ENCODE peak calls at places on chromosomes 13 and 19, in seven cellular contexts. One of them, this sample, is unnamed.

GRCh38 chr19:16470911-16471811 is 609 bp downstream of the EPS15L1 start:
- DNase-seq in HL-60: peak; percentile 50
- DNase-seq in SK-N-SH: no peak
- DNase-seq in GM23338: peak; percentile 65
- DNase-seq in Panc1: no peak
- DNase-seq in A549: no peak
- DNase-seq in K562: no peak
- DNase-seq in this sample: no peak

GRCh38 chr13:59877933-59878332 is 285.8 kb downstream of the DIAPH3 start:
- DNase-seq in GM23338: no peak
- DNase-seq in SK-N-SH: no peak
- DNase-seq in Panc1: no peak
- DNase-seq in A549: no peak
- DNase-seq in HL-60: no peak
- DNase-seq in K562: no peak
- DNase-seq in this sample: no peak

GRCh38 chr13:96900992-96901391 is 93.3 kb downstream of the OXGR1 start:
- DNase-seq in Panc1: no peak
- DNase-seq in A549: no peak
- DNase-seq in HL-60: no peak
- DNase-seq in GM23338: peak; percentile 64
- DNase-seq in SK-N-SH: peak; percentile 13
- DNase-seq in K562: no peak
- DNase-seq in this sample: no peak

GRCh38 chr19:44824758-44825157 is 15.9 kb downstream of the BCAM start:
- DNase-seq in K562: no peak
- DNase-seq in SK-N-SH: no peak
- DNase-seq in HL-60: no peak
- DNase-seq in A549: no peak
- DNase-seq in Panc1: no peak
- DNase-seq in GM23338: no peak
- DNase-seq in this sample: no peak

GRCh38 chr19:40280608-40281221 is 4.4 kb downstream of the AKT2 start:
- DNase-seq in SK-N-SH: no peak
- DNase-seq in HL-60: no peak
- DNase-seq in Panc1: no peak
- DNase-seq in K562: no peak
- DNase-seq in GM23338: peak; percentile 51
- DNase-seq in A549: no peak
- DNase-seq in this sample: no peak

GRCh38 chr13:58085819-58086218 is 454.3 kb downstream of the PCDH17 start:
- DNase-seq in Panc1: no peak
- DNase-seq in A549: no peak
- DNase-seq in HL-60: peak; percentile 62
- DNase-seq in SK-N-SH: no peak
- DNase-seq in GM23338: no peak
- DNase-seq in K562: no peak
- DNase-seq in this sample: no peak

GRCh38 chr13:80166352-80166751 is 174.6 kb downstream of the SPRY2 start:
- DNase-seq in GM23338: no peak
- DNase-seq in K562: no peak
- DNase-seq in HL-60: no peak
- DNase-seq in SK-N-SH: no peak
- DNase-seq in Panc1: no peak
- DNase-seq in A549: no peak
- DNase-seq in this sample: no peak

GRCh38 chr13:55816976-55817601 is 1323.6 kb upstream of the PRR20A start:
- DNase-seq in GM23338: no peak
- DNase-seq in A549: no peak
- DNase-seq in HL-60: no peak
- DNase-seq in K562: no peak
- DNase-seq in Panc1: no peak
- DNase-seq in SK-N-SH: no peak
- DNase-seq in this sample: no peak

GRCh38 chr19:43755256-43755801 is 567 bp upstream of the SMG9 start:
- DNase-seq in K562: peak; percentile 73
- DNase-seq in SK-N-SH: peak; percentile 87
- DNase-seq in A549: peak; percentile 88
- DNase-seq in Panc1: no peak
- DNase-seq in HL-60: peak; percentile 88
- DNase-seq in GM23338: peak; percentile 61
- DNase-seq in this sample: no peak

GRCh38 chr19:43751466-43752220 is 3.1 kb downstream of the SMG9 start:
- DNase-seq in A549: no peak
- DNase-seq in GM23338: no peak
- DNase-seq in K562: no peak
- DNase-seq in Panc1: no peak
- DNase-seq in HL-60: no peak
- DNase-seq in SK-N-SH: no peak
- DNase-seq in this sample: no peak

GRCh38 chr19:43752287-43752875 is 2.4 kb downstream of the SMG9 start:
- DNase-seq in Panc1: no peak
- DNase-seq in K562: no peak
- DNase-seq in A549: no peak
- DNase-seq in GM23338: no peak
- DNase-seq in SK-N-SH: no peak
- DNase-seq in HL-60: no peak
- DNase-seq in this sample: no peak

GRCh38 chr19:43754312-43754561 is 525 bp downstream of the SMG9 start:
- DNase-seq in GM23338: no peak
- DNase-seq in HL-60: no peak
- DNase-seq in SK-N-SH: no peak
- DNase-seq in Panc1: no peak
- DNase-seq in K562: no peak
- DNase-seq in A549: no peak
- DNase-seq in this sample: no peak

DNA sequence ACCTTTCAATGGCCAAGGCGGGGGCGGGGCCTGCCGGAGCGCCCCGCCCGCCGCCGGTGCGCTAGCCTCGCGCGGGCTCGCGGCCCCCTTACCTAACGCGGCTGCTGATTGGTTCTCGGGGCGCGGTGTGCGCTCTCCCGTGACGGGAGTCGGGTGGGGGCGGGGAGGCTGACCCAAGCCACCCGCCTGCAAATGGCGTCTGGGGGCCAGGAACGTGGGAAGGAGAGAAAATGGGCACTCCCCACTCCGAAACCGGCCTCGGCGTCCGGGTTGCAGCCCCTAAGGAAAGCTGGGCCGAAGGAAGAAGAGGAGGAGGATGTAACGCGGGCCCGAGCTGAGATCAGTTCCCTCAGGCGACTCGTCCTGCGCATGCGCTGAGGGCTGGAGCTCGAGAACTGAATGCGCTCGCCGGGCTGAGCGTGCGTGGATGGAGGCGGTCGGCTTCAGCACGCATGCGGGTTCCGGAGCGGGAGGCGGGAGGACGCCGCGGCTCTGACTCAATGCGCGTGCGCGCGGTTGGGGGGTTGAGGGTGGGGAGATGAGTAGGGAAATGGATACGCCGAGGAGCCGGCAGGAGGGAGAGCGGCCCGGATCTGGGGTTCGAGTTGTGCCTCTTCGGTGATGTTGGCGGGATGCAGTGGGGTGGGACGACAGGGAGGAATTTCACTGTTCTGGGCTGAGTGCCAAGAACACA is at the start of gene SMG9:
- DNase-seq in SK-N-SH: peak; percentile 97
- DNase-seq in Panc1: peak; percentile 76
- DNase-seq in HL-60: peak; percentile 98
- DNase-seq in GM23338: peak; percentile 97
- DNase-seq in K562: peak; percentile 97
- DNase-seq in A549: peak; percentile 99
- DNase-seq in this sample: peak; percentile 94
- TF ChIP-seq REST in SK-N-SH: peak; percentile 22
- TF ChIP-seq REST in Panc1: no peak
- TF ChIP-seq REST in HL-60: peak; percentile 75
- TF ChIP-seq REST in GM23338: no peak
- TF ChIP-seq REST in K562: no peak
- TF ChIP-seq REST in A549: peak; percentile 50
- TF ChIP-seq REST in this sample: no peak

GRCh38 chr19:1492474-1493006 is 1.6 kb downstream of the REEP6 start:
- DNase-seq in HL-60: no peak
- DNase-seq in GM23338: no peak
- DNase-seq in SK-N-SH: no peak
- DNase-seq in A549: no peak
- DNase-seq in Panc1: no peak
- DNase-seq in K562: no peak
- DNase-seq in this sample: no peak

GRCh38 chr19:1490311-1491113 is at the start of gene PCSK4:
- DNase-seq in HL-60: peak; percentile 99
- DNase-seq in K562: peak; percentile 91
- DNase-seq in GM23338: peak; percentile 99
- DNase-seq in A549: peak; percentile 85
- DNase-seq in SK-N-SH: peak; percentile 97
- DNase-seq in Panc1: peak; percentile 91
- DNase-seq in this sample: peak; percentile 95

GRCh38 chr19:1490020-1490310 is 185 bp downstream of the PCSK4 start:
- DNase-seq in A549: no peak
- DNase-seq in HL-60: no peak
- DNase-seq in Panc1: no peak
- DNase-seq in GM23338: no peak
- DNase-seq in SK-N-SH: no peak
- DNase-seq in K562: no peak
- DNase-seq in this sample: no peak

GRCh38 chr19:1491114-1491848 is at the start of gene REEP6:
- DNase-seq in HL-60: no peak
- DNase-seq in GM23338: no peak
- DNase-seq in K562: peak; percentile 49
- DNase-seq in A549: no peak
- DNase-seq in Panc1: no peak
- DNase-seq in SK-N-SH: peak; percentile 48
- DNase-seq in this sample: no peak

GRCh38 chr19:1491849-1492170 is 829 bp downstream of the REEP6 start:
- DNase-seq in GM23338: no peak
- DNase-seq in SK-N-SH: no peak
- DNase-seq in A549: no peak
- DNase-seq in K562: no peak
- DNase-seq in Panc1: no peak
- DNase-seq in HL-60: no peak
- DNase-seq in this sample: no peak
- TF ChIP-seq REST in GM23338: no peak
- TF ChIP-seq REST in SK-N-SH: no peak
- TF ChIP-seq REST in A549: no peak
- TF ChIP-seq REST in K562: no peak
- TF ChIP-seq REST in Panc1: no peak
- TF ChIP-seq REST in HL-60: no peak
- TF ChIP-seq REST in this sample: no peak

GRCh38 chr19:41407271-41407670 is 9.7 kb downstream of the BCKDHA start:
- DNase-seq in GM23338: peak; percentile 53
- DNase-seq in A549: no peak
- DNase-seq in HL-60: peak; percentile 78
- DNase-seq in K562: no peak
- DNase-seq in SK-N-SH: no peak
- DNase-seq in Panc1: no peak
- DNase-seq in this sample: no peak
- TF ChIP-seq REST in GM23338: no peak
- TF ChIP-seq REST in A549: no peak
- TF ChIP-seq REST in HL-60: no peak
- TF ChIP-seq REST in K562: no peak
- TF ChIP-seq REST in SK-N-SH: no peak
- TF ChIP-seq REST in Panc1: no peak
- TF ChIP-seq REST in this sample: no peak

GRCh38 chr13:70098669-70099068 is 9.0 kb upstream of the ATXN8OS start:
- DNase-seq in HL-60: no peak
- DNase-seq in Panc1: no peak
- DNase-seq in A549: no peak
- DNase-seq in SK-N-SH: peak; percentile 8
- DNase-seq in K562: no peak
- DNase-seq in GM23338: peak; percentile 23
- DNase-seq in this sample: no peak
- TF ChIP-seq REST in HL-60: no peak
- TF ChIP-seq REST in Panc1: no peak
- TF ChIP-seq REST in A549: no peak
- TF ChIP-seq REST in SK-N-SH: no peak
- TF ChIP-seq REST in K562: no peak
- TF ChIP-seq REST in GM23338: no peak
- TF ChIP-seq REST in this sample: no peak

DNA sequence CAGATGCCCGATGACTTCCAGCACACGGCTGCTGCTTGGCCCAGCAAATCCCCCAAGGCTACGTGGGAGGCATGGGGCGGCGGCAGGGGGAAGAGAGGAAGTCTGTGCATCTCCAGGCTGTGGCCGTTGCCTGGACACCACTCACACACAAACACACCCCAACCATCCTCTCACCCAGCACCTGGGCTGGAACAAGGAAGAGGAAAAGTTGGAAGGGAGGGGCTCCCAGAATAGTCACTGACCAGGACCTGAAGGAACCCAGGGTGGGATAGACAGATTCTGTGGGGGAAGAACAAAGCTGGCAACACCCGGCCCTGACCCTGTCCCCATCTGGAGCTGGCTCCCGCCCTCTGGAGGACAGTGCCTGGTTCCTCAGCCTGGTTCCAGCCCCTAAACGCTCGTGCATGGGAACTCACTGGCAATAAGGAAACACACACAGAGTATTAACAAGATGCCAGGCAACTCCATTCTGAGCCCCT is 11.2 kb downstream of the PPP6R1 start:
- DNase-seq in GM23338: no peak
- DNase-seq in Panc1: no peak
- DNase-seq in HL-60: peak; percentile 72
- DNase-seq in SK-N-SH: peak; percentile 71
- DNase-seq in K562: no peak
- DNase-seq in A549: peak; percentile 43
- DNase-seq in this sample: no peak
- TF ChIP-seq REST in GM23338: no peak
- TF ChIP-seq REST in Panc1: no peak
- TF ChIP-seq REST in HL-60: no peak
- TF ChIP-seq REST in SK-N-SH: no peak
- TF ChIP-seq REST in K562: no peak
- TF ChIP-seq REST in A549: no peak
- TF ChIP-seq REST in this sample: no peak